ENCODE peak calls at places on chromosomes 5 and 9, in eight cellular contexts. X, V, Y, A, O, E, W and H are unnamed samples.

GRCh38 chr9:94717656-94718225 is 8.8 kb upstream of the AOPEP start:
- DNase-seq in W (no peak), A (no peak), E (no peak), O (no peak), Y (no peak), X (no peak), V (no peak), H (no peak)

GRCh38 chr9:134365791-134366222 is 39.6 kb downstream of the RXRA start:
- DNase-seq in X (peak; percentile 75), Y (peak; percentile 45), O (peak; percentile 47), W (no peak), V (peak; percentile 50), A (peak; percentile 55), E (no peak), H (peak; percentile 96)

GRCh38 chr5:175746851-175747250 is 89.0 kb downstream of the HRH2 start:
- DNase-seq in O (no peak), V (no peak), Y (peak; percentile 24), X (no peak), E (no peak), A (peak; percentile 58), W (no peak), H (no peak)

GRCh38 chr5:122985954-122986721 is 50.4 kb downstream of the PPIC start:
- DNase-seq in Y (no peak), A (no peak), O (no peak), W (no peak), E (no peak), V (no peak), X (no peak), H (no peak)

GRCh38 chr5:109654455-109654854 is 35.3 kb upstream of the MAN2A1 start:
- DNase-seq in Y (no peak), A (no peak), X (no peak), W (no peak), E (no peak), O (no peak), V (no peak), H (no peak)

GRCh38 chr9:127450170-127450830 is 906 bp downstream of the RPL12 start:
- DNase-seq in X (no peak), O (peak; percentile 29), V (no peak), Y (no peak), E (no peak), W (no peak), A (no peak), H (no peak)

GRCh38 chr5:9782806-9783560 is 152.8 kb upstream of the TAS2R1 start:
- DNase-seq in A (no peak), X (no peak), W (no peak), V (peak; percentile 45), Y (no peak), E (no peak), O (no peak), H (no peak)

GRCh38 chr5:72505026-72505425 is 2.2 kb downstream of the ZNF366 start:
- DNase-seq in E (no peak), W (no peak), V (no peak), A (no peak), X (no peak), Y (no peak), O (no peak), H (no peak)

GRCh38 chr9:68979538-68980314 is 34.2 kb downstream of the PRKACG start:
- DNase-seq in W (no peak), V (peak; percentile 26), Y (no peak), A (no peak), E (no peak), O (no peak), X (no peak), H (peak; percentile 87)

DNA sequence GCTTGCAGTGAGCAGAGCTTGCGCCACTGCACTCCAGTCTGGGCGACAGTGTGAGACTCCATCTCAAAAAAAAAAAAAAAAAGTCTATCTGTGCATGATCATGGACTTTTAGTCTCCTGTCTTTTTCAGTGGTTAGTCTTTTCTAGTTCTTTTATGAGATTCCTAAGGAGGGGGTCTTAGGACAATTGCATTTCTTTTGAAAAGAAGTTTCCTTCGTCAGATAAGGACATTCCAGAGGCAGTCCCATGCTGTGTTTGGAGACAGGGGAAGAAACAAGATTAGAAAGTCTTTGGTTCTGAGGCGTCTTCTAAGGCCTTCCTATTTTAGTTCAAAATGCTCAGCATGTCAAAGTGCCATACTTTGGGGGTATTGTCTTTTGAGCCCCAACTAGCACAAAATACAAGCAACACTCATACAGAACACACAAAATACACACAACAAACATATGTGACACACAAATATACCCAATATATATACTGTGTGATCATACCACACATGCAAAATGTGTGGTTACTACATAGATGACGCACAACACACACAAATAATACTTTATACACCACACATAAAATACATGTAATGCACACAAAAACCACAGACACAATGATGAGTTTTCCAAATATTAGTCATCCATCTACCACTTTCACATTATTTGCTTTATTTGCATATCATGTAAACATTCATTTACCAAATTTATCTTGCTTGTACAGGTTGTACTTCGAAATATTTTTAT is 394.5 kb downstream of the SPATA31D1 start:
- DNase-seq in O (no peak), V (no peak), A (no peak), E (peak; percentile 1), X (no peak), Y (no peak), W (no peak), H (no peak)
- TF ChIP-seq EP300 in O (no peak), V (no peak), A (no peak), E (no peak), X (no peak), Y (no peak), W (no peak), H (no peak)

GRCh38 chr9:6412572-6413364 is at the start of gene UHRF2:
- DNase-seq in X (peak; percentile 99), Y (peak; percentile 90), E (peak; percentile 95), O (peak; percentile 99), A (peak; percentile 94), W (peak; percentile 94), V (peak; percentile 99), H (peak; percentile 99)
- TF ChIP-seq CTCF in X (peak; percentile 13), Y (no peak), E (no peak), O (no peak), A (no peak), W (no peak), V (no peak), H (no peak)

GRCh38 chr9:110047955-110048472 is 159.9 kb downstream of the C9orf152 start:
- DNase-seq in O (no peak), E (no peak), X (peak; percentile 25), Y (no peak), W (no peak), V (no peak), A (no peak), H (no peak)
- TF ChIP-seq EP300 in O (no peak), E (no peak), X (no peak), Y (no peak), W (no peak), V (no peak), A (no peak), H (no peak)

GRCh38 chr5:148998174-148998797 is 64.6 kb downstream of the SH3TC2 start:
- DNase-seq in A (peak; percentile 35), W (peak; percentile 38), V (no peak), Y (peak; percentile 26), X (no peak), E (no peak), O (no peak), H (no peak)
- TF ChIP-seq CTCF in A (peak; percentile 78), W (peak; percentile 47), V (peak; percentile 64), Y (peak; percentile 57), X (no peak), E (peak; percentile 72), O (no peak), H (peak; percentile 64)